ENCODE peak calls at places on chromosomes 2 and 18, in nine cellular contexts. D, A, Z, J, L, Q, H, E and V are unnamed samples.

GRCh38 chr2:61722800-61723199 is 131.1 kb downstream of the FAM161A start:
- DNase-seq in D (no peak), A (no peak), Z (no peak), J (no peak), L (no peak), Q (no peak), H (no peak), E (no peak), V (no peak)

GRCh38 chr18:5196253-5197031 is 615 bp downstream of the AKAIN1 start:
- DNase-seq in D (no peak), A (no peak), Z (no peak), J (no peak), L (no peak), Q (peak; percentile 46), H (peak; percentile 17), E (no peak), V (no peak)

GRCh38 chr2:165349181-165349580 is 110.0 kb downstream of the SCN2A start:
- DNase-seq in D (no peak), A (no peak), Z (no peak), J (no peak), L (no peak), Q (no peak), H (no peak), E (no peak), V (no peak)

GRCh38 chr2:233469261-233470006 is 97.1 kb downstream of the USP40 start:
- DNase-seq in D (peak; percentile 61), A (no peak), Z (no peak), J (no peak), L (no peak), Q (peak; percentile 64), H (no peak), E (no peak), V (no peak)

GRCh38 chr18:13610517-13610916 is 115.8 kb downstream of the FAM210A start:
- DNase-seq in D (no peak), A (no peak), Z (no peak), J (peak; percentile 12), L (peak; percentile 27), Q (peak; percentile 52), H (no peak), E (no peak), V (no peak)

GRCh38 chr18:48784654-48785053 is 166.1 kb downstream of the SMAD7 start:
- DNase-seq in D (no peak), A (no peak), Z (no peak), J (no peak), L (no peak), Q (no peak), H (no peak), E (peak; percentile 21), V (no peak)

GRCh38 chr18:56374005-56374655 is 264.3 kb downstream of the TXNL1 start:
- DNase-seq in D (no peak), A (no peak), Z (no peak), J (no peak), L (peak; percentile 29), Q (no peak), H (no peak), E (no peak), V (no peak)

GRCh38 chr2:131125195-131125757 is 20.1 kb downstream of the PLEKHB2 start:
- DNase-seq in D (no peak), A (no peak), Z (no peak), J (no peak), L (no peak), Q (no peak), H (no peak), E (no peak), V (no peak)

GRCh38 chr18:58024139-58024538 is 19.9 kb upstream of the NEDD4L start:
- DNase-seq in D (no peak), A (no peak), Z (no peak), J (no peak), L (no peak), Q (no peak), H (peak; percentile 26), E (no peak), V (no peak)

DNA sequence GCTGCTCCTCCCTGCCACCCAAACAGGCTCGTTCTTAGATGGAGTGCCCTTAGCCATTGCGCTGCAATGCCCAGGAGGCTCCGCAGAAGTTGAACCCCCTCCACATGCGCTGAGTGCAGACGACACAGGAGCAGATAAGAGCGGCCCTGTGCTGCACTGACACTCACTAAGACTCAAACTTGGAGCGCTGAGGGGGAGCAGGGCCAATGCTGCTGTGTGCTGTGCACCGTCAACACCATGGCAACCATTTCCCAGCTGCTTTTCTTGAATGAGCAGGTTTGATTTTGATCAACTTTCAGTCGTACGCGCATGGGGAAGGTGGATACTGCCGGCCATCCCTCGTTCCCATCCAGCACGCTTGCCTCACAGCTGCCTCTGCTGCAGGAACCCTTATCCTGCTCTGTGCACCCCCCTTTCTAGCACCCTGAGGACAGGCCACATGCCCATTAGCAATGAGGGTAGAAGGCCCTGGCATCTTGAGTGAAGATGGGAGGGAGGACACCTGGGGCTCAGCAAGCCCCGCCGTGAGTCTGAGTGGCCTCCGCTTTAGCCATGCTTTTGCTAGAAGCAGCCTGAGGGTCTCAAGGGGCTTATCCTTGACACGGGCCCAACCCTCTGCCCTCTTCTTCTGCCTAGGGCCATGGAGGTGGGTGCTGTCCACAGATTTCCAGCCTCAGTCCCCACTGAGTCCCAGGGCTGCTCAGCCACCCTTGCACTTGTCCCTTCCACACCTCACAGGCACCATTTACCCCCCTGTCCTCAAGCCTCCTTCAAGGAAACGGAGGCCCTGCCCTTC is 271.9 kb downstream of the PHLPP1 start:
- DNase-seq in D (no peak), A (no peak), Z (no peak), J (no peak), L (no peak), Q (no peak), H (no peak), E (no peak), V (no peak)
- H3K27ac ChIP-seq in D (no peak overlapping the region), A (no peak overlapping the region), Z (no peak overlapping the region), J (no peak overlapping the region), L (no peak overlapping the region), Q (no peak overlapping the region), H (no peak overlapping the region), E (no peak overlapping the region), V (no peak overlapping the region)

GRCh38 chr2:3301001-3301400 is 76.6 kb downstream of the EIPR1 start:
- DNase-seq in D (no peak), A (no peak), Z (no peak), J (no peak), L (no peak), Q (no peak), H (no peak), E (no peak), V (no peak)

GRCh38 chr2:3299703-3300102 is 77.9 kb downstream of the EIPR1 start:
- DNase-seq in D (no peak), A (no peak), Z (no peak), J (no peak), L (no peak), Q (peak; percentile 60), H (no peak), E (no peak), V (no peak)

GRCh38 chr2:3298201-3298600 is 79.4 kb downstream of the EIPR1 start:
- DNase-seq in D (no peak), A (no peak), Z (no peak), J (no peak), L (no peak), Q (no peak), H (no peak), E (no peak), V (no peak)

GRCh38 chr2:3299130-3299529 is 78.5 kb downstream of the EIPR1 start:
- DNase-seq in D (no peak), A (no peak), Z (no peak), J (no peak), L (no peak), Q (peak; percentile 18), H (no peak), E (no peak), V (no peak)

DNA sequence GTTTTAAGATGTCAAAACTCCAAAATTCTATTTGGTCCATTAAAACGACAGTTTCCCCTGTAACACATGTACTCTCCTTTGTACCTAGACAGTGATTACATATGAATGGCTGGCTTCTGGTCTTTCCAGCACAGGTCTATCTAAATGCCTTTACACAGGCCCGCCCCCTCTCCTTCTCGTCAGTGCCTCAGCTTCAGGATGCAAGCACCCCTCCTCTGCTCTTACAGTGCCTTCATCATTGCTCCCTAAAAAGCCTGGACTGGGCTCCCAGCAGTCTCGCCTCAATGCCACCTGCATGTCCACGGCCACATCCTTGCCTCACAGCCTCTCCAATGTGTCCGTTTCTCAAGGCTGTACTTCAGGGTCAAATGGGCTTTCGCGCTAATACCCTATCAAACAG is 77.4 kb downstream of the EIPR1 start:
- DNase-seq in D (no peak), A (no peak), Z (no peak), J (no peak), L (no peak), Q (peak; percentile 30), H (no peak), E (no peak), V (no peak)
- H3K27ac ChIP-seq in D (no peak overlapping the region), A (no peak overlapping the region), Z (no peak overlapping the region), J (no peak overlapping the region), L (no peak overlapping the region), Q (no peak overlapping the region), H (no peak overlapping the region), E (no peak overlapping the region), V (no peak overlapping the region)

GRCh38 chr2:237161239-237161638 is 75.5 kb downstream of the COPS8 start:
- DNase-seq in D (peak; percentile 74), A (no peak), Z (no peak), J (peak; percentile 67), L (peak; percentile 30), Q (no peak), H (no peak), E (no peak), V (no peak)

GRCh38 chr2:237162959-237163358 is 77.3 kb downstream of the COPS8 start:
- DNase-seq in D (no peak), A (no peak), Z (no peak), J (no peak), L (no peak), Q (no peak), H (no peak), E (no peak), V (no peak)

GRCh38 chr2:237159006-237159897 is 73.6 kb downstream of the COPS8 start:
- DNase-seq in D (peak; percentile 60), A (no peak), Z (no peak), J (no peak), L (no peak), Q (no peak), H (no peak), E (no peak), V (no peak)

GRCh38 chr2:237158194-237158593 is 72.5 kb downstream of the COPS8 start:
- DNase-seq in D (no peak), A (no peak), Z (no peak), J (no peak), L (no peak), Q (no peak), H (no peak), E (no peak), V (no peak)

GRCh38 chr2:237160271-237160934 is 74.7 kb downstream of the COPS8 start:
- DNase-seq in D (no peak), A (no peak), Z (no peak), J (no peak), L (no peak), Q (no peak), H (no peak), E (no peak), V (no peak)
- H3K27ac ChIP-seq in D (peak overlapping the region; percentile 47), A (no peak overlapping the region), Z (no peak overlapping the region), J (peak overlapping the region; percentile 78), L (no peak overlapping the region), Q (peak overlapping the region; percentile 24), H (no peak overlapping the region), E (no peak overlapping the region), V (no peak overlapping the region)

DNA sequence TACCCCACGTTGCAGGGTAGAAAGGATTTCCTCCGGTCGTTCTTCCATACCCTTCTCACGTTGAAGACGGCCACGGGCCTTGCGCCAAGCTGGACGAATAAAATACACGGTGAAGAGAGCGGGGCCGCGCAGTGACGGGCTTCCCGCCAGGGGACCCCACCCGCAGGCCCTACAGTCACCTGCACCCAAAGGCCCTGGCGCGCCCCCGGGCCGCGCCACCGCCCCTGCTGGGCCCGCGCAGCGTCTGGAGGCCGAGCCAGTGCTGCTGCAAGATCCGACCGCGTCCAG is 199 bp downstream of the FBXO15 start:
- DNase-seq in D (no peak), A (no peak), Z (no peak), J (no peak), L (no peak), Q (no peak), H (no peak), E (no peak), V (no peak)
- H3K27ac ChIP-seq in D (peak overlapping the region; percentile 93), A (peak overlapping the region; percentile 92), Z (peak overlapping the region; percentile 92), J (peak overlapping the region; percentile 93), L (no peak overlapping the region), Q (peak overlapping the region; percentile 90), H (no peak overlapping the region), E (peak overlapping the region; percentile 98), V (no peak overlapping the region)